ENCODE peak calls at places on chromosomes 13 and 19, in eight cellular contexts. N, R, D, U, A, E, T and Z are unnamed samples.

GRCh38 chr19:11693505-11694499 is 44.9 kb downstream of the ZNF823 start:
- DNase-seq in N (no peak), R (no peak), D (no peak), U (peak; percentile 93), A (no peak), E (no peak), T (peak; percentile 75), Z (no peak)

GRCh38 chr13:98576963-98577822 is at the start of gene STK24:
- DNase-seq in N (peak; percentile 85), R (no peak), D (peak; percentile 32), U (peak; percentile 77), A (no peak), E (no peak), T (peak; percentile 74), Z (no peak)

GRCh38 chr13:113775451-113776145 is 16.6 kb downstream of the TMEM255B start:
- DNase-seq in N (no peak), R (no peak), D (no peak), U (no peak), A (no peak), E (no peak), T (no peak), Z (no peak)

GRCh38 chr13:111403266-111403665 is 82.8 kb downstream of the TEX29 start:
- DNase-seq in N (no peak), R (no peak), D (no peak), U (no peak), A (no peak), E (no peak), T (no peak), Z (no peak)

GRCh38 chr13:113962386-113962785 is 11.5 kb downstream of the C13orf46 start:
- DNase-seq in N (peak; percentile 12), R (no peak), D (no peak), U (no peak), A (no peak), E (no peak), T (no peak), Z (no peak)

GRCh38 chr13:80059789-80060188 is 281.1 kb downstream of the SPRY2 start:
- DNase-seq in N (no peak), R (no peak), D (no peak), U (no peak), A (no peak), E (no peak), T (no peak), Z (no peak)

GRCh38 chr13:99415014-99415650 is 86.1 kb upstream of the TM9SF2 start:
- DNase-seq in N (no peak), R (no peak), D (no peak), U (no peak), A (no peak), E (no peak), T (no peak), Z (no peak)

GRCh38 chr13:114078501-114079451 is 53.6 kb downstream of the RASA3 start:
- DNase-seq in N (peak; percentile 67), R (peak; percentile 23), D (peak; percentile 48), U (no peak), A (no peak), E (no peak), T (peak; percentile 84), Z (peak; percentile 49)

GRCh38 chr19:807627-808175 is 10.4 kb downstream of the PTBP1 start:
- DNase-seq in N (no peak), R (no peak), D (no peak), U (no peak), A (no peak), E (no peak), T (no peak), Z (no peak)

GRCh38 chr13:60679928-60680693 is 283.1 kb downstream of the TDRD3 start:
- DNase-seq in N (no peak), R (no peak), D (no peak), U (peak; percentile 9), A (no peak), E (no peak), T (no peak), Z (no peak)

GRCh38 chr19:7739801-7740659 is 7.3 kb downstream of the CD209 start:
- DNase-seq in N (no peak), R (no peak), D (no peak), U (no peak), A (no peak), E (no peak), T (no peak), Z (no peak)

GRCh38 chr13:91292630-91293221 is 54.8 kb upstream of the MIR17HG start:
- DNase-seq in N (no peak), R (no peak), D (no peak), U (no peak), A (no peak), E (no peak), T (no peak), Z (no peak)

GRCh38 chr13:27918041-27918917 is 1.5 kb upstream of the PDX1 start:
- DNase-seq in N (no peak), R (no peak), D (no peak), U (no peak), A (no peak), E (no peak), T (no peak), Z (no peak)

GRCh38 chr13:48489666-48490065 is 43.2 kb downstream of the RCBTB2 start:
- DNase-seq in N (no peak), R (no peak), D (no peak), U (no peak), A (no peak), E (no peak), T (no peak), Z (no peak)

GRCh38 chr13:48493076-48493765 is 39.7 kb downstream of the RCBTB2 start:
- DNase-seq in N (peak; percentile 26), R (no peak), D (peak; percentile 21), U (no peak), A (no peak), E (no peak), T (no peak), Z (no peak)

GRCh38 chr13:48492123-48493075 is 40.5 kb downstream of the RCBTB2 start:
- DNase-seq in N (peak; percentile 90), R (no peak), D (peak; percentile 73), U (no peak), A (no peak), E (peak; percentile 47), T (peak; percentile 18), Z (peak; percentile 67)

GRCh38 chr13:48490241-48490640 is 42.6 kb downstream of the RCBTB2 start:
- DNase-seq in N (no peak), R (no peak), D (no peak), U (no peak), A (no peak), E (no peak), T (no peak), Z (no peak)

GRCh38 chr13:48491423-48492122 is 41.3 kb downstream of the RCBTB2 start:
- DNase-seq in N (no peak), R (no peak), D (no peak), U (no peak), A (no peak), E (no peak), T (peak; percentile 22), Z (no peak)
- H3K4me3 ChIP-seq in N (peak overlapping the region; percentile 53), R (peak overlapping the region; percentile 38), D (peak overlapping the region; percentile 48), U (no peak overlapping the region), A (no peak overlapping the region), E (peak overlapping the region; percentile 8), T (no peak overlapping the region), Z (peak overlapping the region; percentile 59)

GRCh38 chr13:52851153-52851962 is 2.9 kb upstream of the PCDH8 start:
- DNase-seq in N (peak; percentile 49), R (no peak), D (no peak), U (peak; percentile 81), A (no peak), E (no peak), T (no peak), Z (no peak)

GRCh38 chr13:52847682-52848432 is 583 bp downstream of the PCDH8 start:
- DNase-seq in N (no peak), R (no peak), D (no peak), U (no peak), A (no peak), E (no peak), T (no peak), Z (no peak)

GRCh38 chr13:52848455-52849190 is at the start of gene PCDH8:
- DNase-seq in N (no peak), R (peak; percentile 68), D (no peak), U (peak; percentile 93), A (no peak), E (no peak), T (no peak), Z (no peak)

GRCh38 chr13:52850396-52851152 is 2.1 kb upstream of the PCDH8 start:
- DNase-seq in N (peak; percentile 79), R (no peak), D (no peak), U (peak; percentile 95), A (peak; percentile 38), E (no peak), T (peak; percentile 7), Z (peak; percentile 32)

GRCh38 chr13:52849727-52850395 is 1.4 kb upstream of the PCDH8 start:
- DNase-seq in N (no peak), R (no peak), D (no peak), U (peak; percentile 26), A (no peak), E (no peak), T (no peak), Z (no peak)
- H3K27ac ChIP-seq in N (no peak overlapping the region), R (no peak overlapping the region), D (no peak overlapping the region), U (no peak overlapping the region), A (no peak overlapping the region), E (no peak overlapping the region), T (no peak overlapping the region), Z (no peak overlapping the region)

DNA sequence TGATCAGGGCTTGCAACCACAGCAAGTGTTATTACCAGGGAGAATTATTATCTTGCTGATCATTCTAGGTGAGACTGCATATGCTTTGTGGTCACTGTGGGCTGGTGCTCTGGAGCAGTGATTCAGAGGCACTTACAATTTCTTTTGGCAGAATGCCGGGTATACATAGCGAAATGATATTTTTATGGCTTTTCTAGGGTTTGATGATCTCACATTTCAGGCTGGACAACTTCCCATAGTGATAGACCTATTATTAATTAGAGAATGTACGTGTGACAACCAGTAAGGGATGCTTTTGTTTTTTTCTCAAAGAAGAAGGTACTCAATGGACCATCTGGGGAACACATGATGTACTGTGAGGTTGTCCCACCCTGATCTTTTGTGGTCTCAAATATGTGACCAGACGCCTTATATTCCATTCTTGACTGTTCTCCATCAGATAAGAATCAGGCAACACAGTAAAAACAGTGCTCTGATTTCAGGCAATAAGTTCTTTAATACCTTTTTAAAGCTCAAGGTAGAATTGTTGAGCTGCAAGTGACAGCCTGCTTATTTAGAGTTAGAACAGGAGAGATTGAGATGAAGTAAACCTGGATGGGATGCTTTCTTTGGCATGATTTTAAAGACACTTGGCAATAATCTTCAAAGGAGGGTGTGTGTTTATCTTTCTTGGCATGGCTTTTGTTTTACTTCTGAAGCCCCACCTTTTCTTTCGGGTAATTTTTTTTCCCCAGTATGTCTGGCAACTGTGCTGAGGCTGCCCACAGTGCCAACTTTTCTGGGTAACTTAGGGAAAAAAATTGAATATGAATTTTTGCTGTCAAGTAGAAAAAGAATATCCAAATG is 27.4 kb upstream of the SCEL start:
- DNase-seq in N (no peak), R (no peak), D (no peak), U (no peak), A (no peak), E (no peak), T (peak; percentile 49), Z (no peak)
- H3K4me3 ChIP-seq in N (no peak overlapping the region), R (no peak overlapping the region), D (no peak overlapping the region), U (no peak overlapping the region), A (peak overlapping the region; percentile 31), E (no peak overlapping the region), T (no peak overlapping the region), Z (no peak overlapping the region)

DNA sequence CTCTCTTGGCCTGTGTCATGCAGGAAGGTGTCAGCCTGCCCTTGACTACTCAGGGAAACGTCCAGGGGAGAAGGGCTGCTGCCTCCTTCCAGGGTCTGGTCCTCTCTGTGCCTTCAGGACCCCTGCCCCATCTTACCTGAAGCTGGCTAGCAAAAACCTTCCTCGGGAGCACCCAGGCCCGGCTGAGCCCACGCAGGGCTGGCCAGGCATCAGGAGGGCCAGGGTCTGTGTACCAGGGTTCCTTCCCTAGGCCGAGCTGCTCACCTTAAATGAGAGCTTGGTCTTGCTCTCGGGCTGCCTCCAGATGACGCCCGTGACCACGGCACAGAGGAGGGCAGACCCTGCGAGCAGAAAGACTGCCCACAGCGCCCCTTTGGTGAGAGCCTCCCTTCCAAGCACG is 78.6 kb downstream of the SLC7A1 start:
- DNase-seq in N (no peak), R (no peak), D (no peak), U (no peak), A (no peak), E (no peak), T (no peak), Z (no peak)
- H3K27ac ChIP-seq in N (no peak overlapping the region), R (no peak overlapping the region), D (no peak overlapping the region), U (no peak overlapping the region), A (no peak overlapping the region), E (no peak overlapping the region), T (no peak overlapping the region), Z (no peak overlapping the region)